ENCODE peak calls at places on chromosome 14, in five cellular contexts. One of them, this sample, is unnamed.

GRCh38 chr14:54188036-54188666 is 208.7 kb upstream of the CDKN3 start:
- DNase-seq in HCT116: no peak
- DNase-seq in upper lobe of right lung: no peak
- DNase-seq in mucosa of descending colon: no peak
- DNase-seq in SJCRH30: no peak
- DNase-seq in this sample: no peak

GRCh38 chr14:96888158-96888557 is 91.0 kb downstream of the VRK1 start:
- DNase-seq in HCT116: no peak
- DNase-seq in upper lobe of right lung: no peak
- DNase-seq in mucosa of descending colon: no peak
- DNase-seq in SJCRH30: no peak
- DNase-seq in this sample: no peak

GRCh38 chr14:29518335-29518734 is 409.3 kb downstream of the PRKD1 start:
- DNase-seq in HCT116: no peak
- DNase-seq in upper lobe of right lung: no peak
- DNase-seq in mucosa of descending colon: no peak
- DNase-seq in SJCRH30: no peak
- DNase-seq in this sample: no peak

GRCh38 chr14:80215756-80216581 is 4.7 kb upstream of the DIO2 start:
- DNase-seq in HCT116: no peak
- DNase-seq in upper lobe of right lung: no peak
- DNase-seq in mucosa of descending colon: no peak
- DNase-seq in SJCRH30: peak; percentile 93
- DNase-seq in this sample: no peak

GRCh38 chr14:97443412-97443811 is 646.2 kb downstream of the VRK1 start:
- DNase-seq in HCT116: no peak
- DNase-seq in upper lobe of right lung: no peak
- DNase-seq in mucosa of descending colon: no peak
- DNase-seq in SJCRH30: no peak
- DNase-seq in this sample: no peak

GRCh38 chr14:89813485-89814080 is 140.9 kb downstream of the EFCAB11 start:
- DNase-seq in HCT116: no peak
- DNase-seq in upper lobe of right lung: no peak
- DNase-seq in mucosa of descending colon: no peak
- DNase-seq in SJCRH30: no peak
- DNase-seq in this sample: no peak

GRCh38 chr14:74049886-74050495 is 30.8 kb downstream of the BBOF1 start:
- DNase-seq in HCT116: no peak
- DNase-seq in upper lobe of right lung: no peak
- DNase-seq in mucosa of descending colon: no peak
- DNase-seq in SJCRH30: no peak
- DNase-seq in this sample: no peak

GRCh38 chr14:70882771-70883492 is 24.3 kb upstream of the PCNX1 start:
- DNase-seq in HCT116: no peak
- DNase-seq in upper lobe of right lung: no peak
- DNase-seq in mucosa of descending colon: no peak
- DNase-seq in SJCRH30: no peak
- DNase-seq in this sample: no peak

GRCh38 chr14:69260979-69261605 is 1.1 kb downstream of the GALNT16 start:
- DNase-seq in HCT116: no peak
- DNase-seq in upper lobe of right lung: no peak
- DNase-seq in mucosa of descending colon: no peak
- DNase-seq in SJCRH30: peak; percentile 19
- DNase-seq in this sample: peak; percentile 68
- H3K4me3 ChIP-seq in HCT116: no peak overlapping the region
- H3K4me3 ChIP-seq in upper lobe of right lung: peak overlapping the region; percentile 54
- H3K4me3 ChIP-seq in mucosa of descending colon: no peak overlapping the region
- H3K4me3 ChIP-seq in SJCRH30: peak overlapping the region; percentile 83
- H3K4me3 ChIP-seq in this sample: peak overlapping the region; percentile 39

GRCh38 chr14:99571303-99571986 is 32.6 kb downstream of the CCDC85C start:
- DNase-seq in HCT116: no peak
- DNase-seq in upper lobe of right lung: no peak
- DNase-seq in mucosa of descending colon: no peak
- DNase-seq in SJCRH30: peak; percentile 21
- DNase-seq in this sample: no peak
- H3K4me1 ChIP-seq in HCT116: peaks cover 44% of the 10 kb centered on the region
- H3K4me1 ChIP-seq in upper lobe of right lung: peaks cover 69% of the 10 kb centered on the region
- H3K4me1 ChIP-seq in mucosa of descending colon: peaks cover 71% of the 10 kb centered on the region
- H3K4me1 ChIP-seq in SJCRH30: peaks cover 72% of the 10 kb centered on the region
- H3K4me1 ChIP-seq in this sample: peaks cover 23% of the 10 kb centered on the region

GRCh38 chr14:43147480-43147879 is 1359.6 kb downstream of the FSCB start:
- DNase-seq in HCT116: no peak
- DNase-seq in upper lobe of right lung: no peak
- DNase-seq in mucosa of descending colon: no peak
- DNase-seq in SJCRH30: no peak
- DNase-seq in this sample: no peak
- H3K36me3 ChIP-seq in HCT116: no peaks in the 10 kb centered on the region
- H3K36me3 ChIP-seq in upper lobe of right lung: no peaks in the 10 kb centered on the region
- H3K36me3 ChIP-seq in mucosa of descending colon: no peaks in the 10 kb centered on the region
- H3K36me3 ChIP-seq in SJCRH30: no peaks in the 10 kb centered on the region
- H3K36me3 ChIP-seq in this sample: no peaks in the 10 kb centered on the region

GRCh38 chr14:68506645-68507405 is 286.0 kb downstream of the ZFP36L1 start:
- DNase-seq in HCT116: no peak
- DNase-seq in upper lobe of right lung: no peak
- DNase-seq in mucosa of descending colon: no peak
- DNase-seq in SJCRH30: no peak
- DNase-seq in this sample: no peak
- H3K4me3 ChIP-seq in HCT116: no peak overlapping the region
- H3K4me3 ChIP-seq in upper lobe of right lung: no peak overlapping the region
- H3K4me3 ChIP-seq in mucosa of descending colon: no peak overlapping the region
- H3K4me3 ChIP-seq in SJCRH30: no peak overlapping the region
- H3K4me3 ChIP-seq in this sample: no peak overlapping the region

DNA sequence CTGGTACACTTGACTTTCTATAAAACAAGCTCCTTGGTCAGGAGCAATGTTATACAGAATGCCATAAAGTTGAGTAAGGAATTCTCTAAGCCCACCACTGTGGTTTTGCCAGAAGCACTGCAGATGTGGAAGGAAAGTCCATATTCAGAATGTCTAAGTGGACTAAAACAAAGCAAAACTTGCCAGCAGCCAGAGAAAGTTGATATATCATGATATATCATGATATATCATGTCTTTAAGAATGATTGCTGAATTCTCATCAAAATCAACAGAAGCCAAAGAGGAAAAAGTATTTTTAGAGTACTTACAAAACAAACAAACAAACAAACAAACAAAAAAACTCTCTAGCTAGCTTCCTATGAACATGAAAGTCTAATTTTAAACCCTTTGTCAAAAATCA is 424.8 kb upstream of the OR4E1 start:
- DNase-seq in HCT116: no peak
- DNase-seq in upper lobe of right lung: no peak
- DNase-seq in mucosa of descending colon: no peak
- DNase-seq in SJCRH30: no peak
- DNase-seq in this sample: no peak
- H3K4me1 ChIP-seq in HCT116: no peaks in the 10 kb centered on the region
- H3K4me1 ChIP-seq in upper lobe of right lung: no peaks in the 10 kb centered on the region
- H3K4me1 ChIP-seq in mucosa of descending colon: no peaks in the 10 kb centered on the region
- H3K4me1 ChIP-seq in SJCRH30: no peaks in the 10 kb centered on the region
- H3K4me1 ChIP-seq in this sample: no peaks in the 10 kb centered on the region

This sample was measured in HAP-1.